ENCODE peak calls at places on chromosomes 4 and X, in nine cellular contexts. L, Z, U, F, B, Q, W, O and A are unnamed samples.

GRCh38 chr4:95363966-95364365 is 184.8 kb downstream of the UNC5C start:
- DNase-seq in L (peak), Z (no peak), U (no peak), F (no peak), B (no peak), Q (no peak), W (no peak), O (no peak), A (no peak)

GRCh38 chr4:148073349-148073748 is 341.5 kb downstream of the ARHGAP10 start:
- DNase-seq in L (no peak), Z (no peak), U (no peak), F (no peak), B (no peak), Q (no peak), W (no peak), O (no peak), A (no peak)

GRCh38 chr4:81351653-81352455 is 119.9 kb downstream of the RASGEF1B start:
- DNase-seq in L (peak), Z (peak), U (peak), F (peak), B (no peak), Q (peak), W (peak), O (peak), A (peak)

GRCh38 chr4:6010789-6011188 is 7.4 kb downstream of the C4orf50 start:
- DNase-seq in L (no peak), Z (no peak), U (no peak), F (no peak), B (no peak), Q (no peak), W (no peak), O (no peak), A (no peak)

GRCh38 chr4:186587416-186588018 is 32.1 kb upstream of the MTNR1A start:
- DNase-seq in L (peak), Z (no peak), U (peak), F (peak), B (peak), Q (peak), W (peak), O (peak), A (peak)

GRCh38 chr4:82138376-82138775 is 235.4 kb downstream of the HNRNPD start:
- DNase-seq in L (peak), Z (no peak), U (no peak), F (no peak), B (no peak), Q (no peak), W (no peak), O (no peak), A (no peak)

GRCh38 chrX:130030826-130031225 is 48.4 kb downstream of the BCORL1 start:
- DNase-seq in L (no peak), Z (no peak), U (no peak), F (no peak), B (no peak), Q (no peak), W (no peak), O (no peak), A (no peak)

GRCh38 chr4:75834772-75835154 is 67.5 kb downstream of the PPEF2 start:
- DNase-seq in L (no peak), Z (no peak), U (no peak), F (no peak), B (no peak), Q (no peak), W (no peak), O (no peak), A (no peak)

GRCh38 chr4:57191523-57192034 is 81.4 kb upstream of the IGFBP7 start:
- DNase-seq in L (no peak), Z (no peak), U (no peak), F (no peak), B (no peak), Q (no peak), W (no peak), O (no peak), A (no peak)

GRCh38 chr4:2352171-2352570 is 66.3 kb downstream of the ZFYVE28 start:
- DNase-seq in L (no peak), Z (no peak), U (no peak), F (no peak), B (peak), Q (no peak), W (no peak), O (no peak), A (no peak)

GRCh38 chr4:7811536-7812190 is 128.0 kb downstream of the AFAP1 start:
- DNase-seq in L (no peak), Z (no peak), U (no peak), F (no peak), B (no peak), Q (peak), W (no peak), O (no peak), A (no peak)

GRCh38 chrX:39953879-39954278 is 143.9 kb downstream of the BCOR start:
- DNase-seq in L (peak), Z (no peak), U (no peak), F (no peak), B (no peak), Q (peak), W (peak), O (peak), A (peak)

GRCh38 chr4:53645108-53645507 is 53.8 kb upstream of the LNX1 start:
- DNase-seq in L (no peak), Z (no peak), U (no peak), F (no peak), B (no peak), Q (no peak), W (no peak), O (no peak), A (no peak)

GRCh38 chrX:65671966-65672365 is 4.5 kb downstream of the MSN start:
- DNase-seq in L (no peak), Z (no peak), U (no peak), F (no peak), B (no peak), Q (no peak), W (no peak), O (no peak), A (no peak)

GRCh38 chrX:69264134-69264533 is 98.9 kb upstream of the PJA1 start:
- DNase-seq in L (no peak), Z (no peak), U (no peak), F (no peak), B (no peak), Q (no peak), W (no peak), O (no peak), A (no peak)

GRCh38 chrX:115362334-115363095 is 73.0 kb downstream of the LUZP4 start:
- DNase-seq in L (no peak), Z (no peak), U (peak), F (peak), B (no peak), Q (no peak), W (no peak), O (peak), A (no peak)

GRCh38 chr4:87839309-87839946 is 6.7 kb downstream of the MEPE start:
- DNase-seq in L (peak), Z (no peak), U (peak), F (peak), B (no peak), Q (peak), W (no peak), O (peak), A (peak)

GRCh38 chr4:103197765-103198110 is 405 bp downstream of the CENPE start:
- DNase-seq in L (no peak), Z (no peak), U (peak), F (no peak), B (no peak), Q (no peak), W (peak), O (no peak), A (peak)

GRCh38 chrX:41382699-41383645 is 49.0 kb downstream of the DDX3X start:
- DNase-seq in L (peak), Z (no peak), U (no peak), F (peak), B (no peak), Q (no peak), W (peak), O (no peak), A (no peak)